ENCODE peak calls at places on chromosomes 12 and 14, in five cellular contexts. One of them, this sample, is unnamed.
A peak's percentile ranks its signal among the peaks of the same experiment; 100 is the strongest.

GRCh38 chr14:106276326-106277267 is 750.2 kb downstream of the TMEM121 start:
- DNase-seq in HepG2: no peak
- DNase-seq in endothelial cell of umbilical vein: no peak
- DNase-seq in A549: no peak
- DNase-seq in GM12878: no peak
- DNase-seq in this sample: no peak

GRCh38 chr14:91142214-91142668 is 28.4 kb downstream of the DGLUCY start:
- DNase-seq in GM12878: peak; percentile 80
- DNase-seq in A549: no peak
- DNase-seq in endothelial cell of umbilical vein: no peak
- DNase-seq in HepG2: no peak
- DNase-seq in this sample: no peak

GRCh38 chr12:48002773-48003218 is 1.5 kb downstream of the COL2A1 start:
- DNase-seq in HepG2: no peak
- DNase-seq in GM12878: no peak
- DNase-seq in A549: no peak
- DNase-seq in endothelial cell of umbilical vein: peak; percentile 38
- DNase-seq in this sample: no peak

GRCh38 chr14:88986146-88986841 is 161.8 kb downstream of the TTC8 start:
- DNase-seq in endothelial cell of umbilical vein: no peak
- DNase-seq in GM12878: no peak
- DNase-seq in HepG2: no peak
- DNase-seq in A549: no peak
- DNase-seq in this sample: no peak

GRCh38 chr14:90495357-90496276 is 98.8 kb downstream of the CALM1 start:
- DNase-seq in A549: peak; percentile 67
- DNase-seq in endothelial cell of umbilical vein: peak; percentile 52
- DNase-seq in HepG2: peak; percentile 53
- DNase-seq in GM12878: no peak
- DNase-seq in this sample: peak; percentile 66

GRCh38 chr14:92040431-92041040 is 677 bp upstream of the TRIP11 start:
- DNase-seq in HepG2: peak; percentile 18
- DNase-seq in A549: peak; percentile 55
- DNase-seq in GM12878: peak; percentile 25
- DNase-seq in endothelial cell of umbilical vein: peak; percentile 46
- DNase-seq in this sample: peak; percentile 22

GRCh38 chr14:103897075-103897947 is 30.9 kb upstream of the TDRD9 start:
- DNase-seq in HepG2: peak; percentile 28
- DNase-seq in GM12878: no peak
- DNase-seq in endothelial cell of umbilical vein: no peak
- DNase-seq in A549: no peak
- DNase-seq in this sample: no peak

GRCh38 chr12:60209521-60209920 is 613.7 kb downstream of the SLC16A7 start:
- DNase-seq in endothelial cell of umbilical vein: no peak
- DNase-seq in A549: no peak
- DNase-seq in GM12878: no peak
- DNase-seq in HepG2: no peak
- DNase-seq in this sample: no peak

GRCh38 chr14:97866664-97867063 is 1069.5 kb downstream of the VRK1 start:
- DNase-seq in HepG2: no peak
- DNase-seq in GM12878: no peak
- DNase-seq in A549: no peak
- DNase-seq in endothelial cell of umbilical vein: no peak
- DNase-seq in this sample: no peak

GRCh38 chr12:11717533-11717961 is 68.1 kb downstream of the ETV6 start:
- DNase-seq in HepG2: peak; percentile 65
- DNase-seq in GM12878: peak; percentile 75
- DNase-seq in endothelial cell of umbilical vein: no peak
- DNase-seq in A549: no peak
- DNase-seq in this sample: no peak

GRCh38 chr14:52153939-52154338 is 85.1 kb upstream of the NID2 start:
- DNase-seq in A549: no peak
- DNase-seq in HepG2: no peak
- DNase-seq in endothelial cell of umbilical vein: no peak
- DNase-seq in GM12878: no peak
- DNase-seq in this sample: no peak

GRCh38 chr12:54917001-54917488 is 62.7 kb downstream of the MUCL1 start:
- DNase-seq in HepG2: no peak
- DNase-seq in endothelial cell of umbilical vein: no peak
- DNase-seq in GM12878: no peak
- DNase-seq in A549: no peak
- DNase-seq in this sample: no peak

GRCh38 chr12:109630815-109631214 is 57.2 kb downstream of the MVK start:
- DNase-seq in HepG2: no peak
- DNase-seq in endothelial cell of umbilical vein: no peak
- DNase-seq in A549: no peak
- DNase-seq in GM12878: no peak
- DNase-seq in this sample: no peak

GRCh38 chr12:22268406-22268805 is 66.1 kb downstream of the ST8SIA1 start:
- DNase-seq in A549: no peak
- DNase-seq in GM12878: no peak
- DNase-seq in endothelial cell of umbilical vein: peak; percentile 51
- DNase-seq in HepG2: no peak
- DNase-seq in this sample: no peak

GRCh38 chr12:121232977-121233627 is 23.2 kb downstream of the P2RX4 start:
- DNase-seq in endothelial cell of umbilical vein: no peak
- DNase-seq in A549: no peak
- DNase-seq in GM12878: no peak
- DNase-seq in HepG2: no peak
- DNase-seq in this sample: no peak

GRCh38 chr14:24298892-24299254 is 707 bp downstream of the DHRS1 start:
- DNase-seq in GM12878: no peak
- DNase-seq in endothelial cell of umbilical vein: peak; percentile 14
- DNase-seq in HepG2: peak; percentile 82
- DNase-seq in A549: peak; percentile 60
- DNase-seq in this sample: peak; percentile 33

GRCh38 chr14:100084591-100084990 is 19.4 kb downstream of the EVL start:
- DNase-seq in GM12878: no peak
- DNase-seq in HepG2: no peak
- DNase-seq in A549: no peak
- DNase-seq in endothelial cell of umbilical vein: no peak
- DNase-seq in this sample: no peak

GRCh38 chr14:22518073-22518472 is 71.0 kb downstream of the DAD1 start:
- DNase-seq in endothelial cell of umbilical vein: no peak
- DNase-seq in HepG2: no peak
- DNase-seq in A549: no peak
- DNase-seq in GM12878: no peak
- DNase-seq in this sample: no peak

GRCh38 chr14:102928412-102929348 is 6.2 kb downstream of the AMN start:
- DNase-seq in GM12878: no peak
- DNase-seq in A549: no peak
- DNase-seq in endothelial cell of umbilical vein: peak; percentile 24
- DNase-seq in HepG2: no peak
- DNase-seq in this sample: no peak

DNA sequence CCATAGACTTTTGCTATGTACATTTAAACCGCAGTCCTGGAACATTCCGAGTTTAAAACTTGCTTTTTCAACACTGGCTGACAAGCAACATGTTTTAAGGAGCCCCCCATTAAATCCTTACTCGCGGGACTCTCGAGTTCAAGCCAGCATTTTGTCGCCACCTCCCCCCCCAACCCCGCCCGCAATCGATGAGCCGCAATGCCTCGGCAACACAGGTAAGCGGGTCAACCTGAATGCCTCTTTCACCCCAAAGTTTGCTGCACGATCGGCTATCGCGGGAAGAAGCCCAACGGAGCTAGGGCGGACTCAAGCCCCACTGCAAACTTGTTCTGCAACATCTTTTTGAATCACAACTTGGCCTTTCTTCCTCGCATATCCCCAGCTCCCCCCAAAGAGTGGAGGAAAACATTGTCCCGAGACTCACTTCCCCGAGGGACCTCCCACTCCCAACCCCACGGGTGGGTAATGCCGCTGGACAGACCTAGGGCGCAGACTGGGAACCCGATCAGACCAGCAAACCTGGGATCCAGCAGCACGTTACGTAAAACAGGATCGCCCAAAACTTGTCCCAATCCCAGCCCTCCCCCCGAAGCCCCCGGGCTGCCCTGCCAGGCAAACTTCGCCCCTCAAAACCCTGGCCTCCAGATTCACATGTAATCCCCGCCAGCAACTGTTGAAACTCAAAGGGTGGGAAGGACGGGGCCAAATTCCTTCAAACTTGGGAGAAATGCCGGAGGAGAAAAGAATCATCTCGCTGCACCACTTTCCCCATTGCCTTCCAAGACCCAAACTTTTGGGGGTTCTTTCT is 641 bp downstream of the ZFP36L1 start:
- DNase-seq in GM12878: no peak
- DNase-seq in endothelial cell of umbilical vein: peak; percentile 39
- DNase-seq in A549: no peak
- DNase-seq in HepG2: no peak
- DNase-seq in this sample: peak; percentile 34
- H3K4me2 ChIP-seq in GM12878: peak overlapping the region; percentile 94
- H3K4me2 ChIP-seq in endothelial cell of umbilical vein: peak overlapping the region; percentile 85
- H3K4me2 ChIP-seq in A549: peak overlapping the region; percentile 92
- H3K4me2 ChIP-seq in HepG2: peak overlapping the region; percentile 96
- H3K4me2 ChIP-seq in this sample: peak overlapping the region; percentile 89

GRCh38 chr12:25053021-25053271 is 104.0 kb upstream of the BCAT1 start:
- DNase-seq in endothelial cell of umbilical vein: no peak
- DNase-seq in A549: no peak
- DNase-seq in HepG2: no peak
- DNase-seq in GM12878: no peak
- DNase-seq in this sample: no peak

GRCh38 chr12:25056486-25057130 is 107.7 kb upstream of the BCAT1 start:
- DNase-seq in endothelial cell of umbilical vein: no peak
- DNase-seq in GM12878: no peak
- DNase-seq in HepG2: no peak
- DNase-seq in A549: no peak
- DNase-seq in this sample: no peak

GRCh38 chr12:25056011-25056410 is 107.1 kb upstream of the BCAT1 start:
- DNase-seq in HepG2: no peak
- DNase-seq in A549: no peak
- DNase-seq in endothelial cell of umbilical vein: no peak
- DNase-seq in GM12878: no peak
- DNase-seq in this sample: no peak

GRCh38 chr12:25054076-25054782 is 105.3 kb upstream of the BCAT1 start:
- DNase-seq in HepG2: no peak
- DNase-seq in A549: no peak
- DNase-seq in GM12878: no peak
- DNase-seq in endothelial cell of umbilical vein: no peak
- DNase-seq in this sample: no peak

DNA sequence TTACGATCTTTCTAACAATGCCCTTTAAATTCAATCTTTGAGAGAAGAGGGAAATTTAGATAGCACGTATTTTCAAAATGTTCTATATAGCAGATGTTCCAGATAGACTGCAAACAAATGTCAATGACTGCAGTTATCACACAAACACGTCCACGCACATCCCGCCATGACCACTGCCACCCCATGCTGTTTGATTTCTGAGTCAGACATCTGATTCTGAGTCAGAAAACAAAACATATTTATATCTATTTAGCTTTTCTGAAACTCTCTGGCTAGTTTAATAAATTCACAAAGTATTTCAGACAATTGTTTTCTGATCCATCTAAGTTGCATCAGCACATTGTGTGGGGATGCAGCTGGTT is 105.9 kb upstream of the BCAT1 start:
- DNase-seq in GM12878: no peak
- DNase-seq in endothelial cell of umbilical vein: no peak
- DNase-seq in A549: no peak
- DNase-seq in HepG2: no peak
- DNase-seq in this sample: peak; percentile 23
- TF ChIP-seq MYC in GM12878: no peak
- TF ChIP-seq MYC in endothelial cell of umbilical vein: no peak
- TF ChIP-seq MYC in A549: no peak
- TF ChIP-seq MYC in HepG2: no peak
- TF ChIP-seq MYC in this sample: no peak

GRCh38 chr12:29275834-29276233 is 105.1 kb downstream of the ERGIC2 start:
- DNase-seq in GM12878: no peak
- DNase-seq in endothelial cell of umbilical vein: no peak
- DNase-seq in A549: no peak
- DNase-seq in HepG2: no peak
- DNase-seq in this sample: no peak
- H3K4me2 ChIP-seq in GM12878: no peak overlapping the region
- H3K4me2 ChIP-seq in endothelial cell of umbilical vein: no peak overlapping the region
- H3K4me2 ChIP-seq in A549: no peak overlapping the region
- H3K4me2 ChIP-seq in HepG2: no peak overlapping the region
- H3K4me2 ChIP-seq in this sample: no peak overlapping the region

GRCh38 chr12:95699579-95699978 is 91.0 kb downstream of the NTN4 start:
- DNase-seq in HepG2: no peak
- DNase-seq in A549: no peak
- DNase-seq in endothelial cell of umbilical vein: no peak
- DNase-seq in GM12878: no peak
- DNase-seq in this sample: no peak

GRCh38 chr12:95701722-95702418 is 88.7 kb downstream of the NTN4 start:
- DNase-seq in GM12878: no peak
- DNase-seq in HepG2: no peak
- DNase-seq in A549: no peak
- DNase-seq in endothelial cell of umbilical vein: no peak
- DNase-seq in this sample: no peak

GRCh38 chr12:95703986-95704385 is 86.6 kb downstream of the NTN4 start:
- DNase-seq in GM12878: no peak
- DNase-seq in HepG2: no peak
- DNase-seq in endothelial cell of umbilical vein: no peak
- DNase-seq in A549: no peak
- DNase-seq in this sample: no peak

GRCh38 chr12:95700316-95700785 is 90.2 kb downstream of the NTN4 start:
- DNase-seq in GM12878: peak; percentile 83
- DNase-seq in A549: no peak
- DNase-seq in HepG2: no peak
- DNase-seq in endothelial cell of umbilical vein: no peak
- DNase-seq in this sample: no peak

GRCh38 chr12:95701275-95701674 is 89.3 kb downstream of the NTN4 start:
- DNase-seq in endothelial cell of umbilical vein: peak; percentile 30
- DNase-seq in GM12878: no peak
- DNase-seq in HepG2: no peak
- DNase-seq in A549: no peak
- DNase-seq in this sample: no peak
- TF ChIP-seq MYC in endothelial cell of umbilical vein: no peak
- TF ChIP-seq MYC in GM12878: no peak
- TF ChIP-seq MYC in HepG2: no peak
- TF ChIP-seq MYC in A549: no peak
- TF ChIP-seq MYC in this sample: no peak

GRCh38 chr12:99935608-99936007 is 49.1 kb downstream of the ANKS1B start:
- DNase-seq in A549: no peak
- DNase-seq in endothelial cell of umbilical vein: no peak
- DNase-seq in GM12878: no peak
- DNase-seq in HepG2: no peak
- DNase-seq in this sample: no peak
- H3K4me2 ChIP-seq in A549: no peak overlapping the region
- H3K4me2 ChIP-seq in endothelial cell of umbilical vein: no peak overlapping the region
- H3K4me2 ChIP-seq in GM12878: no peak overlapping the region
- H3K4me2 ChIP-seq in HepG2: no peak overlapping the region
- H3K4me2 ChIP-seq in this sample: no peak overlapping the region

GRCh38 chr12:111297703-111298426 is 71.0 kb downstream of the PHETA1 start:
- DNase-seq in endothelial cell of umbilical vein: no peak
- DNase-seq in HepG2: no peak
- DNase-seq in A549: no peak
- DNase-seq in GM12878: no peak
- DNase-seq in this sample: no peak

GRCh38 chr12:111296906-111297463 is 71.9 kb downstream of the PHETA1 start:
- DNase-seq in endothelial cell of umbilical vein: no peak
- DNase-seq in A549: no peak
- DNase-seq in GM12878: no peak
- DNase-seq in HepG2: no peak
- DNase-seq in this sample: no peak

GRCh38 chr12:111295176-111295575 is 73.7 kb downstream of the PHETA1 start:
- DNase-seq in HepG2: no peak
- DNase-seq in GM12878: no peak
- DNase-seq in A549: no peak
- DNase-seq in endothelial cell of umbilical vein: no peak
- DNase-seq in this sample: no peak

GRCh38 chr12:111303531-111303930 is 65.4 kb downstream of the PHETA1 start:
- DNase-seq in A549: no peak
- DNase-seq in HepG2: no peak
- DNase-seq in endothelial cell of umbilical vein: no peak
- DNase-seq in GM12878: no peak
- DNase-seq in this sample: no peak

GRCh38 chr12:111298583-111299436 is 70.1 kb downstream of the PHETA1 start:
- DNase-seq in endothelial cell of umbilical vein: peak; percentile 41
- DNase-seq in A549: peak; percentile 74
- DNase-seq in HepG2: peak; percentile 41
- DNase-seq in GM12878: no peak
- DNase-seq in this sample: peak; percentile 77
- TF ChIP-seq MYC in endothelial cell of umbilical vein: no peak
- TF ChIP-seq MYC in A549: no peak
- TF ChIP-seq MYC in HepG2: no peak
- TF ChIP-seq MYC in GM12878: no peak
- TF ChIP-seq MYC in this sample: no peak

This sample was measured in K562.